ENCODE peak calls at places on chromosome 13, in four cellular contexts. U is right cardiac atrium, Y is progenitor cell of endocrine pancreas, C is HT1080. J is an unnamed sample.

GRCh38 chr13:74217816-74218215 is 83.6 kb upstream of the KLF12 start:
- DNase-seq in U (no peak), Y (no peak), C (no peak), J (no peak)

GRCh38 chr13:48178126-48178525 is 54.9 kb upstream of the ITM2B start:
- DNase-seq in U (no peak), Y (no peak), C (no peak), J (no peak)

GRCh38 chr13:106376411-106377112 is 158.9 kb downstream of the EFNB2 start:
- DNase-seq in U (no peak), Y (no peak), C (peak), J (no peak)

GRCh38 chr13:97028441-97029299 is 34.4 kb upstream of the OXGR1 start:
- DNase-seq in U (peak), Y (peak), C (peak), J (no peak)

GRCh38 chr13:97429681-97430081 is 4.3 kb upstream of the RAP2A start:
- DNase-seq in U (no peak), Y (no peak), C (peak), J (no peak)

GRCh38 chr13:21557995-21558394 is 46.0 kb downstream of the MICU2 start:
- DNase-seq in U (no peak), Y (no peak), C (peak), J (no peak)

GRCh38 chr13:105168295-105168694 is 1367.2 kb downstream of the EFNB2 start:
- DNase-seq in U (no peak), Y (no peak), C (no peak), J (no peak)

GRCh38 chr13:30020726-30021312 is 170.4 kb upstream of the UBL3 start:
- DNase-seq in U (no peak), Y (no peak), C (peak), J (no peak)

GRCh38 chr13:99991013-99991805 is 9.6 kb downstream of the ZIC2 start:
- DNase-seq in U (no peak), Y (no peak), C (no peak), J (no peak)

GRCh38 chr13:32168136-32168535 is 136.6 kb downstream of the FRY start:
- DNase-seq in U (no peak), Y (no peak), C (no peak), J (no peak)

GRCh38 chr13:98353750-98354149 is 176.7 kb upstream of the RNF113B start:
- DNase-seq in U (no peak), Y (no peak), C (no peak), J (no peak)

GRCh38 chr13:30332516-30333165 is 25.3 kb upstream of the KATNAL1 start:
- DNase-seq in U (no peak), Y (no peak), C (no peak), J (no peak)

GRCh38 chr13:30819136-30819875 is 84.0 kb downstream of the ALOX5AP start:
- DNase-seq in U (no peak), Y (no peak), C (no peak), J (no peak)

GRCh38 chr13:75359266-75359665 is 122.7 kb downstream of the TBC1D4 start:
- DNase-seq in U (no peak), Y (no peak), C (peak), J (no peak)

GRCh38 chr13:27595055-27595811 is 25.1 kb downstream of the LNX2 start:
- DNase-seq in U (no peak), Y (no peak), C (peak), J (no peak)

GRCh38 chr13:29707876-29708543 is 112.5 kb upstream of the SLC7A1 start:
- DNase-seq in U (peak), Y (no peak), C (peak), J (no peak)

J was measured in NCI-H1048.